ENCODE peak calls at places on chromosome 18, in four cellular contexts. B is ovary; M is CD8-positive, alpha-beta T cell; A is body of pancreas. X is an unnamed sample. For H3K36me3 and H3K9me3, the result is how much of the 10 kb centered on the place peaks cover.

GRCh38 chr18:79567481-79568147 is 112.0 kb upstream of the CTDP1 start:
- DNase-seq in B (no peak), M (no peak), A (peak), X (no peak)

GRCh38 chr18:48607049-48607984 is 68.5 kb downstream of the CTIF start:
- DNase-seq in B (peak), M (no peak), A (no peak), X (no peak)

GRCh38 chr18:59265246-59266018 is 7.8 kb downstream of the RAX start:
- DNase-seq in B (no peak), M (no peak), A (no peak), X (peak)

GRCh38 chr18:32911660-32912284 is 138.9 kb upstream of the KLHL14 start:
- DNase-seq in B (no peak), M (no peak), A (no peak), X (no peak)

GRCh38 chr18:27313678-27314077 is 128.6 kb upstream of the CHST9 start:
- DNase-seq in B (no peak), M (no peak), A (no peak), X (no peak)

GRCh38 chr18:31941010-31941809 is 1.7 kb downstream of the TRAPPC8 start:
- DNase-seq in B (no peak), M (no peak), A (no peak), X (no peak)

GRCh38 chr18:35267809-35268208 is 22.2 kb downstream of the ZSCAN30 start:
- DNase-seq in B (peak), M (no peak), A (peak), X (no peak)

GRCh38 chr18:75582940-75583339 is 155.4 kb upstream of the SMIM21 start:
- DNase-seq in B (no peak), M (no peak), A (no peak), X (no peak)

GRCh38 chr18:49647496-49648168 is 85.8 kb downstream of the LIPG start:
- DNase-seq in B (no peak), M (no peak), A (no peak), X (no peak)

GRCh38 chr18:35571138-35571537 is 10.4 kb upstream of the GALNT1 start:
- DNase-seq in B (no peak), M (no peak), A (no peak), X (no peak)

GRCh38 chr18:58529714-58530354 is 99.1 kb downstream of the ALPK2 start:
- DNase-seq in B (no peak), M (peak), A (peak), X (peak)

GRCh38 chr18:54086863-54087262 is 137.6 kb downstream of the MBD2 start:
- DNase-seq in B (no peak), M (no peak), A (no peak), X (no peak)

GRCh38 chr18:70154591-70155194 is 50.8 kb downstream of the RTTN start:
- DNase-seq in B (no peak), M (no peak), A (no peak), X (no peak)

GRCh38 chr18:23837591-23837990 is 148.3 kb downstream of the LAMA3 start:
- DNase-seq in B (peak), M (no peak), A (no peak), X (no peak)

GRCh38 chr18:78875268-78875997 is 104.2 kb upstream of the SALL3 start:
- DNase-seq in B (no peak), M (no peak), A (peak), X (peak)

GRCh38 chr18:24627644-24628315 is 167.3 kb downstream of the HRH4 start:
- DNase-seq in B (no peak), M (no peak), A (no peak), X (no peak)

GRCh38 chr18:3265564-3266033 is 3.7 kb downstream of the MYL12B start:
- DNase-seq in B (no peak), M (no peak), A (no peak), X (no peak)
- H3K4me3 ChIP-seq in B (no peak), M (no peak), A (no peak), X (no peak)

GRCh38 chr18:12314586-12315305 is 6.7 kb downstream of the TUBB6 start:
- DNase-seq in B (no peak), M (no peak), A (no peak), X (no peak)

GRCh38 chr18:12310762-12311161 is 2.7 kb downstream of the TUBB6 start:
- DNase-seq in B (no peak), M (no peak), A (no peak), X (no peak)

GRCh38 chr18:12313530-12314245 is 5.6 kb downstream of the TUBB6 start:
- DNase-seq in B (no peak), M (no peak), A (no peak), X (no peak)

GRCh38 chr18:12315481-12315880 is 7.4 kb downstream of the TUBB6 start:
- DNase-seq in B (no peak), M (no peak), A (no peak), X (no peak)

GRCh38 chr18:12312936-12313335 is 4.9 kb downstream of the TUBB6 start:
- DNase-seq in B (no peak), M (no peak), A (no peak), X (no peak)
- H3K36me3 ChIP-seq in B (under half), M (under half), A (under half), X (half or more)

DNA sequence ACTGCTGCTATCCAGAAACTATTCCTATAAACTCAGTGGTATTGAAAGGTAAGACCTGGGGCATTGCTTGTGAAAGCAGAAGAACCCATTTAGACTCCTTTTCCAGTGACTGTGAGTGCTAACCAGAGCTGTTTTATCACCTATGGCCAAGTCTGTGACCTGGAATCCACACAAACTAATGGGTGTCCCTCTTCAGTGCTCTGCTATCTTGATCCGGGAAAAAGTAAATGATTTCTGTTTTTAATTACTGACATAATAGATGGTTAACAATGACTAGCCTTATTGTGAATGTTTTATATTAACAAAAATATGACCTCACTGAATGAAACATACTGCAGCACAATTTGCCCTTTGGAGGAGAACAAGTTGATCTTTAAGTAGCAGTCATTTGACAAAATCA is 251.6 kb upstream of the MC4R start:
- DNase-seq in B (no peak), M (no peak), A (no peak), X (no peak)
- H3K9me3 ChIP-seq in B (under half), M (under half), A (under half), X (under half)

DNA sequence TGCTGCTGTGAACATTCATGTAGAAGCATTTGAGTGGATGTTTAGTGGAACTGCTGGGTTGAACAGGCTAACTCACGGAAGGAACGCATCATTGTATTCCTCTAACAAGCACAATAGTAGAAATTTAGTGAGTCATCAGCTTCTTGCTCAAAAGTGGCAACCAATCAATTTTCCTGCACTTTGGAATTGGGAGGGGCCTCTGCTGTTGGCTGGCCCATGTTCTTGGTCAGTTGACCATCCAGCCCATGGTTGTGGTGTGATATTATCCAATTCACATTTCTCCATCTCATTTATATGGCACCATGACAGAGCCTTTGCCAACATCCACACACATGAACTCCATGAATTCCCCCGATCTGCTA is 95.0 kb downstream of the TNFRSF11A start:
- DNase-seq in B (no peak), M (no peak), A (no peak), X (no peak)
- H3K4me3 ChIP-seq in B (no peak), M (peak), A (no peak), X (no peak)

X was measured in HAP-1.